ENCODE peak calls at places on chromosomes 13 and 19, in seven cellular contexts. M is IMR-90, D is right atrium auricular region, L is tibial nerve, O is pancreas, G is H1, P is ovary. F is an unnamed sample.

GRCh38 chr19:34508540-34508939 is 27.0 kb downstream of the WTIP start:
- DNase-seq in G (peak), D (no peak), P (no peak), L (no peak), O (no peak), M (no peak), F (no peak)

GRCh38 chr13:113754691-113755090 is 4.3 kb upstream of the TMEM255B start:
- DNase-seq in G (no peak), O (peak), P (no peak), L (no peak), D (no peak), M (no peak), F (no peak)

GRCh38 chr13:49690133-49690989 is 925 bp downstream of the EBPL start:
- DNase-seq in P (no peak), O (no peak), D (no peak), M (peak), L (peak), G (no peak), F (no peak)

GRCh38 chr19:29506619-29506911 is 19.2 kb upstream of the VSTM2B start:
- DNase-seq in D (no peak), L (no peak), O (no peak), G (no peak), M (no peak), P (no peak), F (no peak)

GRCh38 chr19:46000497-46001246 is 5.4 kb downstream of the CCDC61 start:
- DNase-seq in D (no peak), P (no peak), M (no peak), O (peak), G (peak), L (no peak), F (no peak)

GRCh38 chr19:45809643-45810159 is 5.4 kb downstream of the RSPH6A start:
- DNase-seq in M (peak), G (no peak), O (no peak), D (no peak), L (no peak), P (no peak), F (no peak)

GRCh38 chr19:11382898-11383705 is 1.0 kb downstream of the EPOR start:
- DNase-seq in P (peak), M (no peak), O (peak), D (no peak), G (peak), L (peak), F (no peak)

GRCh38 chr19:45263013-45263412 is 11.9 kb downstream of the MARK4 start:
- DNase-seq in M (no peak), L (no peak), O (no peak), G (no peak), D (no peak), P (no peak), F (no peak)

GRCh38 chr19:56152644-56153043 is 11.6 kb downstream of the ZNF444 start:
- DNase-seq in P (no peak), L (no peak), D (no peak), G (no peak), O (no peak), M (no peak), F (no peak)

GRCh38 chr19:17304386-17305047 is 1.2 kb upstream of the MRPL34 start:
- DNase-seq in L (no peak), G (no peak), D (no peak), O (no peak), P (no peak), M (no peak), F (no peak)

GRCh38 chr13:63435668-63436275 is 2020.1 kb upstream of the PCDH20 start:
- DNase-seq in L (no peak), O (no peak), P (no peak), D (no peak), G (no peak), M (peak), F (no peak)

GRCh38 chr19:33093420-33094210 is 12.6 kb downstream of the GPATCH1 start:
- DNase-seq in M (no peak), G (no peak), D (no peak), P (no peak), L (no peak), O (no peak), F (no peak)

DNA sequence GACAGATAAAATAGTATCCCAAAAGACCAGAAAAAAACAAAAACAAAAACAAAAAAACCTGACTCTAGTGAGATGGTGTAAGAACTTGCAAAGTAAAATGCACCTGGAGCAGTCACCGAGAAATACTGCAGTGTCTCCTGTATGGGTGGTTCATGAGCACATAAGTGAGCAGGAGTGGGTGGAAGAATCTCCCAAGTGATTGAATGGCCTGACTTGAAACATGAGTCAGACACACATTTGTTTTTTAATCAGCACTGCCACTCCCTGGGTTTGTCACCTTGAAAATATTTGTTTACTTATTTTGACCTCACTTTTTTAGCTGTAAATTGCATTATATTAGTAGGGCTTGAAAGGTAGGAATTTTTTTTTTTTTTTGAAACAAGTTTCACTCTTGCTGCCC is 2.0 kb downstream of the ZNF431 start:
- DNase-seq in G (no peak), L (no peak), D (no peak), M (no peak), O (no peak), P (no peak), F (no peak)
- H3K4me3 ChIP-seq in G (no peak), L (no peak), D (no peak), M (no peak), O (no peak), P (no peak), F (peak)

GRCh38 chr19:40425450-40426287 is at the start of gene SERTAD1:
- DNase-seq in D (peak), M (peak), P (peak), L (peak), O (peak), G (peak), F (peak)
- H3K27ac ChIP-seq in D (peak), M (peak), P (peak), L (peak), O (peak), G (peak), F (peak)

GRCh38 chr19:35870798-35871197 is 2.4 kb downstream of the APLP1 start:
- DNase-seq in D (no peak), O (no peak), L (no peak), G (peak), M (no peak), P (no peak), F (no peak)

GRCh38 chr19:35869327-35870123 is 1.2 kb downstream of the APLP1 start:
- DNase-seq in O (peak), P (peak), G (peak), M (peak), L (no peak), D (no peak), F (no peak)

GRCh38 chr19:35868823-35869326 is 501 bp downstream of the APLP1 start:
- DNase-seq in L (no peak), M (no peak), G (no peak), O (no peak), D (no peak), P (no peak), F (no peak)

GRCh38 chr19:35871611-35872010 is 3.2 kb downstream of the APLP1 start:
- DNase-seq in M (no peak), L (no peak), P (no peak), O (no peak), D (no peak), G (no peak), F (no peak)

DNA sequence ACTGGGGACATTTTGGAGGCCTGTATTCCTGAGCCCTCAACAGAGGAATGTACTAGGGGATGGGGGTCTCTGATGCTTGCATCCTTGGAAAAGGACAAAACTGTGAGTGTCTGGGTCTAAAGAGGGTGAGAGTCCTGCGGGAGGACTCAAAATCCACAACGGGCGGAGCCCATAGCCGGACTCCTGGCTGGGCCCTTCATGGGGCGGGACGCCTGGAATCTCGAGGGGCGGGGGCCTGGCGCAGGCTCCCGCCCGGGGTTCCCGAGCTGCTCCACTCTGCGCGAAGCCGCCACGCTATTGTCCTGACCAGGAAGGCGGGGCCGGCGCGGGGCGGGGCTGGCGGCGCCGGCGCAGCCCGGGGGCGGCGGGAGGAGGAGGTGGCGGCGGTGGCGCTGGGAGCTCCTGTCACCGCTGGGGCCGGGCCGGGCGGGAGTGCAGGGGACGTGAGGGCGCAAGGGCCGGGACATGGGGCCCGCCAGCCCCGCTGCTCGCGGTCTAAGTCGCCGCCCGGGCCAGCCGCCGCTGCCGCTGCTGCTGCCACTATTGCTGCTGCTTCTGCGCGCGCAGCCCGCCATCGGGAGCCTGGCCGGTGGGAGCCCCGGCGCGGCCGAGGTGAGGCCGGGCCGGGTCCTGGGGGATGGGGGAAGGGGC is at the start of gene APLP1:
- DNase-seq in D (peak), P (peak), M (no peak), L (no peak), O (peak), G (peak), F (no peak)
- H3K4me3 ChIP-seq in D (peak), P (peak), M (peak), L (peak), O (peak), G (peak), F (peak)

DNA sequence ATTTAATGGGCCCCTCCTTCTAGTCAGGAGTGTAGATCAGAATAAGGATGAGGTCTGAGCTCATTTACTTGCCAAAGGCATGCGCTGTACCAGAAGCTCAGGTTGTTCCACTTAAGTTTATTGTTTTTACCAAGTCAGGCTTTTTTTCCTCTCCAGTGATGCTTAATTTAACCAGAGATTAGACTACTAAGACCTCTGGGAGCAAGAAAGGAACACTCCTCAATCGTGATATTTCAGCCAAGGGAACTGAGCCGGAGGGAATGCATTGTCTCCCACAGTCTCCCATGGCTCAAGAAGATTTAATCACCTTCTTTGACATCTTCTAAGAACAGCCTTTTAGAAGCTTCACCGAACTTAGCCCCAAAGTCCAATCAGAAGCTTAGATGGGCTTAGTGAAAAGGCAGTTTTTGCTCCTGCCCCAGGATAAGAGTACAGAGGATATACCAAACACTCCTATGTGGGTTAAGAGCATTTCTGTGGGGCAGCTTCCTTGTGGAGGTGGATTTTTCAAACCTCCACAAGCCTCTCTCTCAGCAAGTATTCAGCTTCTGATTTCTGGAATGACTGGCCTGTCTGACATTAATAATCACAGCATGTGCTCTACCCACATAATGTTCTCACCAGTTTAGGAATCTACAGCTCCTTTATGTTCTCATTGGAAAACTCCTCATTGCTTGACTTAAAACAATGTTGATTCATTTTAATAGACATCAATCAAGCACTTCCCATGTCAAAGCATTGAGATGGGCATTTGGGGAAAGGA is 322.7 kb downstream of the SUCLA2 start:
- DNase-seq in O (no peak), L (no peak), P (no peak), D (no peak), G (no peak), M (no peak), F (no peak)
- H3K27ac ChIP-seq in O (no peak), L (no peak), P (no peak), D (no peak), G (no peak), M (no peak), F (no peak)

GRCh38 chr19:50556236-50557008 is 11.8 kb downstream of the LRRC4B start:
- DNase-seq in G (peak), D (peak), O (peak), P (peak), L (peak), M (peak), F (no peak)
- H3K4me3 ChIP-seq in G (peak), D (peak), O (no peak), P (peak), L (no peak), M (peak), F (peak)

DNA sequence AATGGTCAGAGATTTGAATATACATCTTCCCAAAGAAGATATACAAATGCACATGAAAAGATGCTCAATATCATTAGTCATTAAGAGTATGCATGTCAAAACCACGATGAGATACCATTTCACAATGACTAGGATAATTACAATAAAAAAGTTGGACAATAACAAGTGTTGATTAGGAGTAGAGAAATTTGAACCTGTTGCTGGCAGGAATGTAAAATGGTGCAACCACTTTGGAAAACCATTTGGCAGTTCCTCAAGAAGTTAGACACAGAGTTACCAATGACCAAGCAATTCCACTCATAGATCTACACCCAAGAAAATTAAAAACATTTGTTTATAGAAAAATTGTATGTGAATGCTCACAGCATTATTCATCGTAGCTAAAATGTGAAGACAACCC is 33.2 kb upstream of the STARD13 start:
- DNase-seq in D (no peak), M (no peak), O (no peak), P (no peak), G (no peak), L (no peak), F (no peak)
- H3K27ac ChIP-seq in D (no peak), M (no peak), O (no peak), P (no peak), G (no peak), L (no peak), F (no peak)

GRCh38 chr13:100848304-100848703 is 173.7 kb upstream of the TMTC4 start:
- DNase-seq in O (no peak), D (no peak), L (no peak), M (no peak), G (peak), P (no peak), F (no peak)
- H3K4me3 ChIP-seq in O (no peak), D (no peak), L (no peak), M (no peak), G (no peak), P (no peak), F (no peak)

GRCh38 chr19:38834590-38834989 is 3.0 kb upstream of the ECH1 start:
- DNase-seq in D (no peak), P (no peak), L (no peak), G (no peak), M (no peak), O (no peak), F (no peak)
- H3K27ac ChIP-seq in D (no peak), P (no peak), L (peak), G (no peak), M (no peak), O (no peak), F (peak)

DNA sequence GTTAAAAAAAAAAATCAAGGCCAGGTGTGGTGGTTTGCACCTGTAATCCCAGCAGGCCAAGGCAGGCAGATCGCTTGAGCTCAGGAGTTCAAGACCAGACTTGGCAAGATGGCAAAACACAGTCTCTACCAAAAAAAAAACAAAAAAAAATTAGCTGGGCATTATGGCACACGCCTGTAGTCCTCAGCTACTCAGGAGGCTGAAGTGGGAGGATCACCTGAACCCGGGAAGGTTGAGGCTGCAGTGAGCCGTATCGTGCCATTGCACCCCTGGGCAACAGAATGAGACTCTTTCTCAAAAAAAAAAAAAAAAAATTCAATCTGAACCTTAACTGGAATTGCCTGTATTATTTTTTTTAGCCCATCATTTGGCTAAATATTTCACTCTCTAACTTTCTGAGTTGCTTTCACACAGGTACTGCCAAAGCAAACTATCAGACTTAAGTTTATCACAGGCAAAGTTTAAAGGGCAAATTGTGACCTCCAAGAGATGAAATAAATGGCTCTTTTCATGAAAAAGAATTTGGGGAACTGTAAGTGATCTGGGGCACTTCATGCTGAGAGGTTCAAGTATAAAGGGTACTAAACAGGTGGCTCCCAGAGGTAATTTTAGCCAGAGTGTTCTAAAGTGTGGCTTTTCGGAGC is 14.7 kb upstream of the SLC25A30 start:
- DNase-seq in O (no peak), G (no peak), M (no peak), D (no peak), P (no peak), L (no peak), F (no peak)
- H3K4me3 ChIP-seq in O (no peak), G (no peak), M (no peak), D (no peak), P (no peak), L (no peak), F (no peak)

F was measured in esophagus squamous epithelium.